ENCODE peak calls at places on chromosomes 3 and 15, in five cellular contexts. I, O, K, G and Q are unnamed samples.

GRCh38 chr15:84956199-84956598 is 25.5 kb upstream of the PDE8A start:
- DNase-seq in K (no peak), G (no peak), I (no peak), O (no peak), Q (no peak)

GRCh38 chr15:80567721-80568157 is 127.4 kb upstream of the ABHD17C start:
- DNase-seq in I (peak; percentile 87), K (peak; percentile 65), G (peak; percentile 83), O (peak; percentile 47), Q (no peak)

GRCh38 chr15:74821091-74821789 is 5.2 kb upstream of the CPLX3 start:
- DNase-seq in O (no peak), G (peak; percentile 76), I (no peak), K (peak; percentile 70), Q (no peak)

GRCh38 chr3:13579089-13579488 is 30.2 kb downstream of the FBLN2 start:
- DNase-seq in I (peak; percentile 82), O (no peak), K (no peak), G (no peak), Q (no peak)

GRCh38 chr3:141074529-141074928 is 23.4 kb downstream of the SPSB4 start:
- DNase-seq in I (no peak), K (no peak), O (no peak), G (peak; percentile 88), Q (no peak)

GRCh38 chr15:65067334-65067644 is 502 bp downstream of the RASL12 start:
- DNase-seq in O (no peak), K (no peak), I (no peak), G (no peak), Q (no peak)

GRCh38 chr3:123303976-123304560 is 102.3 kb downstream of the SEC22A start:
- DNase-seq in O (no peak), G (no peak), K (no peak), I (no peak), Q (no peak)

GRCh38 chr15:74203914-74204431 is 1.4 kb upstream of the STRA6 start:
- DNase-seq in O (no peak), G (peak; percentile 69), K (peak; percentile 88), I (peak; percentile 57), Q (no peak)

GRCh38 chr3:25084016-25084415 is 344.0 kb upstream of the RARB start:
- DNase-seq in G (no peak), K (no peak), O (no peak), I (no peak), Q (no peak)

DNA sequence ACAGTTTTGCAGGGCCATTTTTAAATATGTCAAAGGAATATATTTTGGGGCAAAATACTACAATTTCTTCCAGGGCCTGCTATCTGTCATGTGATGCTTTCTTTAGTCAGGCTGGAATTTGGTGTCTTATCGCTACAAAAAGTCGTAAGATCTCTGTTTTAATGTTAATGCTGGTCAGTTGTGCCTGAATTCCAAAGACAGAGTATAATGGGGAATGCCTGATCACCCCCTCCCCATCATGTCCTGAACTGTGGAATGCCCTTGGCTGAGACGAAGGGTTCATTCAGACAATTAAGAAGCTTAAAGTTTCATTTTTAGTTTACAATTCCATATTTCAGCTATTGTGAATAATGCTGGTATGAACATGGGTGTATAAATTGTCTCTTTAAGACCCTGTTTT is 203.0 kb downstream of the TBC1D5 start:
- DNase-seq in K (no peak), O (no peak), G (no peak), I (no peak), Q (no peak)
- H3K4me3 ChIP-seq in K (no peak overlapping the region), O (no peak overlapping the region), G (no peak overlapping the region), I (no peak overlapping the region), Q (no peak overlapping the region)

DNA sequence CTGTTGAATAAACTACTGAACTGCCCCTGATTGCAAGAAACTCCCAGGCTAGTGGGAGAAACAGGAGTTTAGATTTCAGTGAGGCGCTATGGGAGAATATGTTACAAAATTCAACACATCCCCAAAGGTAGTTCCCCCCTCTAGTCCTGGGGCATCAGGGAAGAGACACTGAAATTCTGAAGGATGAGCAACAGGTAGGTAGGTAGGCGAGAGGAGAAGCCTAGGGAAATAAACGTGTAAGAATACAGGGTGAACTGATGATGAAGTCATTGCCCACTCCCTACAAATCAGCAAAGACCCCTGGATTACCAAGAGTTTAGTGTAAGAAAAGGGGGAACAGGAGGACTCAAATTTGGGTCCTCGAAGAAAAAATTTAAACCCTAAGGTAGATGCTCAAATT is 46.3 kb upstream of the RORA start:
- DNase-seq in G (no peak), I (no peak), K (no peak), O (no peak), Q (no peak)
- H3K4me1 ChIP-seq in G (no peaks in the 10 kb centered on the region), I (no peaks in the 10 kb centered on the region), K (no peaks in the 10 kb centered on the region), O (no peaks in the 10 kb centered on the region), Q (no peaks in the 10 kb centered on the region)

DNA sequence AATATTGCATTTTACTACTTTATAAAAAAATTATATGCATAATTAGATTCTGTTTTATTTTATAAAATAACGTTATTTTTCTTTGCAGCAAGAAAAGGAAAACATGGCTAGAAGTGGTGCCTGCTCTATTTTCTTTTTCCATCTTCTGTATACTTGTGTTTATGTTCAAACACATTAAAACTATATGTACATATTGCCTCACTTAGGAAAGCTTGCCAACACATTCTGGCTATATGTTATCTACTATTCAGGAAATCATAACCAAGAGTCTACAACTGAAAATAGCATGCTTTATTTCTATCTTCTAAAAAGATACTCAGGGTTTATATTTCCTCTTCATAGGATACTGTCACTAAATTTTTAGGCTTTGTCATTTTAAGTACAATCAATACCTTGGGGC is 90.2 kb upstream of the KCNMB2 start:
- DNase-seq in G (no peak), K (no peak), O (no peak), I (no peak), Q (no peak)
- H3K27ac ChIP-seq in G (no peak overlapping the region), K (no peak overlapping the region), O (no peak overlapping the region), I (no peak overlapping the region), Q (no peak overlapping the region)

GRCh38 chr3:120100711-120101110 is 6.5 kb upstream of the GSK3B start:
- DNase-seq in O (no peak), G (no peak), K (no peak), I (no peak), Q (no peak)

GRCh38 chr3:120101624-120102023 is 7.4 kb upstream of the GSK3B start:
- DNase-seq in O (no peak), G (no peak), K (no peak), I (no peak), Q (no peak)

GRCh38 chr3:120103276-120103675 is 9.0 kb upstream of the GSK3B start:
- DNase-seq in O (no peak), G (no peak), K (no peak), I (no peak), Q (no peak)

GRCh38 chr3:120102232-120102631 is 8.0 kb upstream of the GSK3B start:
- DNase-seq in I (no peak), K (no peak), G (no peak), O (no peak), Q (no peak)

DNA sequence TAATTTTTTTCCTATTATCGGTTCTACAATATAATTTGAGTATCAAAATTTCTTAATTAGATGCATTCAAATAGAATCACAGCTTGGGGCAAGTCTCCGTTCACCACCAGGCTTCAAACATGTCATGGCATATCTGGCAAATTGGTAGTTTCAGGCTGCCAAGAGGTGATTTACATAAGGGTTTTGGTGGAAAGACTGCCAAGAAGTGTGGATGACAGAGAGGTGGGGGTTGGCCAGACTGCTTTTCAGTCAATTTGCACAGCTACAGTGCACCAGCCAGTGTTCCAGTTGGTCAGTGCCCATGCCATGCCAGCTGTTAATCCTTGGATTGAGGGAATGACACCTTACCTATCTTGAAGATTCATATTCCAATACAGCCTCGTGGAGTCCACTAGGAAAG is 8.4 kb upstream of the GSK3B start:
- DNase-seq in G (no peak), K (no peak), O (no peak), I (no peak), Q (no peak)
- H3K4me3 ChIP-seq in G (no peak overlapping the region), K (no peak overlapping the region), O (no peak overlapping the region), I (no peak overlapping the region), Q (no peak overlapping the region)